ENCODE peak calls at places on chromosomes 13 and 19, in six cellular contexts. One of them, this sample, is unnamed.

GRCh38 chr13:73781384-73781783 is 352.8 kb downstream of the KLF12 start:
- DNase-seq in endothelial cell of umbilical vein: no peak
- DNase-seq in psoas muscle: no peak
- DNase-seq in heart right ventricle: no peak
- DNase-seq in PC-3: no peak
- DNase-seq in stomach: no peak
- DNase-seq in this sample: no peak

GRCh38 chr19:5988520-5989387 is 10.8 kb upstream of the RANBP3 start:
- DNase-seq in endothelial cell of umbilical vein: no peak
- DNase-seq in psoas muscle: no peak
- DNase-seq in heart right ventricle: no peak
- DNase-seq in PC-3: peak; percentile 34
- DNase-seq in stomach: no peak
- DNase-seq in this sample: no peak

GRCh38 chr13:31965361-31966066 is 66.1 kb upstream of the FRY start:
- DNase-seq in endothelial cell of umbilical vein: peak; percentile 54
- DNase-seq in psoas muscle: no peak
- DNase-seq in heart right ventricle: no peak
- DNase-seq in PC-3: no peak
- DNase-seq in stomach: no peak
- DNase-seq in this sample: peak; percentile 46

GRCh38 chr19:31675187-31675913 is 326.1 kb upstream of the TSHZ3 start:
- DNase-seq in endothelial cell of umbilical vein: no peak
- DNase-seq in psoas muscle: no peak
- DNase-seq in heart right ventricle: no peak
- DNase-seq in PC-3: peak; percentile 1
- DNase-seq in stomach: no peak
- DNase-seq in this sample: no peak

GRCh38 chr19:55088543-55089265 is 13.0 kb downstream of the EPS8L1 start:
- DNase-seq in endothelial cell of umbilical vein: peak; percentile 70
- DNase-seq in psoas muscle: peak; percentile 89
- DNase-seq in heart right ventricle: peak; percentile 77
- DNase-seq in PC-3: peak; percentile 92
- DNase-seq in stomach: peak; percentile 81
- DNase-seq in this sample: peak; percentile 71

GRCh38 chr13:20525601-20526544 is at the start of gene CRYL1:
- DNase-seq in endothelial cell of umbilical vein: peak; percentile 73
- DNase-seq in psoas muscle: peak; percentile 88
- DNase-seq in heart right ventricle: peak; percentile 73
- DNase-seq in PC-3: peak; percentile 83
- DNase-seq in stomach: peak; percentile 82
- DNase-seq in this sample: peak; percentile 71

GRCh38 chr13:64540468-64540867 is 2689.7 kb downstream of the PCDH9 start:
- DNase-seq in endothelial cell of umbilical vein: no peak
- DNase-seq in psoas muscle: no peak
- DNase-seq in heart right ventricle: no peak
- DNase-seq in PC-3: no peak
- DNase-seq in stomach: no peak
- DNase-seq in this sample: no peak

GRCh38 chr19:30669329-30670010 is 297.3 kb downstream of the ZNF536 start:
- DNase-seq in endothelial cell of umbilical vein: peak; percentile 29
- DNase-seq in psoas muscle: peak; percentile 75
- DNase-seq in heart right ventricle: peak; percentile 56
- DNase-seq in PC-3: peak; percentile 39
- DNase-seq in stomach: peak; percentile 63
- DNase-seq in this sample: peak; percentile 77

GRCh38 chr13:31927219-31927653 is 104.3 kb upstream of the FRY start:
- DNase-seq in endothelial cell of umbilical vein: no peak
- DNase-seq in psoas muscle: no peak
- DNase-seq in heart right ventricle: no peak
- DNase-seq in PC-3: no peak
- DNase-seq in stomach: peak; percentile 40
- DNase-seq in this sample: peak; percentile 40

GRCh38 chr13:33179463-33179862 is 106.1 kb downstream of the STARD13 start:
- DNase-seq in endothelial cell of umbilical vein: no peak
- DNase-seq in psoas muscle: no peak
- DNase-seq in heart right ventricle: no peak
- DNase-seq in PC-3: no peak
- DNase-seq in stomach: no peak
- DNase-seq in this sample: no peak

GRCh38 chr13:90427322-90428272 is 919.9 kb upstream of the MIR17HG start:
- DNase-seq in endothelial cell of umbilical vein: no peak
- DNase-seq in psoas muscle: no peak
- DNase-seq in heart right ventricle: no peak
- DNase-seq in PC-3: no peak
- DNase-seq in stomach: no peak
- DNase-seq in this sample: no peak

GRCh38 chr19:40274585-40275544 is 10.3 kb downstream of the AKT2 start:
- DNase-seq in endothelial cell of umbilical vein: no peak
- DNase-seq in psoas muscle: no peak
- DNase-seq in heart right ventricle: no peak
- DNase-seq in PC-3: no peak
- DNase-seq in stomach: no peak
- DNase-seq in this sample: no peak

GRCh38 chr19:56476671-56477428 is at the start of gene ZNF667:
- DNase-seq in endothelial cell of umbilical vein: peak; percentile 3
- DNase-seq in psoas muscle: no peak
- DNase-seq in heart right ventricle: peak; percentile 13
- DNase-seq in PC-3: peak; percentile 46
- DNase-seq in stomach: no peak
- DNase-seq in this sample: peak; percentile 23

GRCh38 chr13:65217459-65217858 is 2012.7 kb downstream of the PCDH9 start:
- DNase-seq in endothelial cell of umbilical vein: no peak
- DNase-seq in psoas muscle: no peak
- DNase-seq in heart right ventricle: no peak
- DNase-seq in PC-3: no peak
- DNase-seq in stomach: no peak
- DNase-seq in this sample: no peak

GRCh38 chr19:43439183-43440063 is 24.7 kb downstream of the TEX101 start:
- DNase-seq in endothelial cell of umbilical vein: no peak
- DNase-seq in psoas muscle: no peak
- DNase-seq in heart right ventricle: peak; percentile 10
- DNase-seq in PC-3: peak; percentile 90
- DNase-seq in stomach: no peak
- DNase-seq in this sample: no peak

GRCh38 chr13:92989301-92989700 is 237.3 kb upstream of the GPC6 start:
- DNase-seq in endothelial cell of umbilical vein: no peak
- DNase-seq in psoas muscle: no peak
- DNase-seq in heart right ventricle: no peak
- DNase-seq in PC-3: no peak
- DNase-seq in stomach: no peak
- DNase-seq in this sample: no peak

GRCh38 chr19:56508282-56508778 is 675 bp downstream of the ZNF471 start:
- DNase-seq in endothelial cell of umbilical vein: no peak
- DNase-seq in psoas muscle: peak; percentile 39
- DNase-seq in heart right ventricle: no peak
- DNase-seq in PC-3: no peak
- DNase-seq in stomach: no peak
- DNase-seq in this sample: no peak

GRCh38 chr19:42175952-42176648 is 41.4 kb downstream of the DEDD2 start:
- DNase-seq in endothelial cell of umbilical vein: peak; percentile 12
- DNase-seq in psoas muscle: no peak
- DNase-seq in heart right ventricle: no peak
- DNase-seq in PC-3: peak; percentile 19
- DNase-seq in stomach: no peak
- DNase-seq in this sample: no peak

GRCh38 chr13:113804703-113805430 is 45.8 kb downstream of the TMEM255B start:
- DNase-seq in endothelial cell of umbilical vein: no peak
- DNase-seq in psoas muscle: peak; percentile 40
- DNase-seq in heart right ventricle: no peak
- DNase-seq in PC-3: no peak
- DNase-seq in stomach: no peak
- DNase-seq in this sample: no peak

DNA sequence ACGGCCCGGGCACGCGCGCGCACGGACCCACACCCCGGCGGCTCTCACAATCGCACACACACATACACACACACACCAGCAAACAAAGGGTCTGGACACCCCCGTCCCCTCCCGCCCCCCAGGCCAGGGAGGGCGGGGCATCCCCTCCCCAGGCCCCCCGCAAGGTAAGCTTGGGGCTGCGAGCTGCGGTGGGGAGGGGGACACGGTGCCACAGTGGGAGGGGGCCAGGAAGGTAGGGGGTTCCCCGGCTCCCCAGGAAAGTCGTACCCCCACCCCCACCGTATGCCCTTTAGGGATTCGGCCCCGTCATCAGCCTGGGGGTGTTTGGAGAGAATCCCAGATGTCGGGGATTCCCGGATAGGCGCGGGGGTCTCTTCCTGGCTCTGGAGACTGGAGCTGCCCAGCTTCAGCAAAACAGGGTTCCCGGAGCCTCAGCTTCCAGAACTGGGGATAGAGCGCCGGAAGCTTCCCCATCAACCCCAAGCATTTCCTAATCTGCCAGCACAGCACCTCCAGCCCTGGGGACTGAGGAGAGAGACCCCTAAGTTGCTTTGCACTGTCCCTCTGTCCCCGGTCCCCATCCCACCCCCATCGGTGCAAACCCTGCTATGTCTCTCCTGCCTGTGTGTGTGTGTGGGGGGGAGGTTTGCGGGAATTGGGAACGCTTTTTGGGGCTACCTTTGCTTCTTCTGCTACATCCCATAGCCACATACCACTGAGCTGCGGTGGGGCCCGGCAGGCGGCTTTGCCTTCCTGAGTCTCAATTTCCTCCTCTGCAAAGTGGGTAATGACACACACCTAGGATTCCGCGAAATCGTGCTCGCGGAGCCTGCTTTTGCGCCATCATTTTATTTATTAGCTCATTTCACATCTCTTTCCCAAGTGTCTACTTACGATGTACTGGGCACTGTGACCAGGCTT is 1.8 kb upstream of the CDC37 start:
- DNase-seq in endothelial cell of umbilical vein: no peak
- DNase-seq in psoas muscle: no peak
- DNase-seq in heart right ventricle: no peak
- DNase-seq in PC-3: no peak
- DNase-seq in stomach: no peak
- DNase-seq in this sample: no peak
- H3K4me1 ChIP-seq in endothelial cell of umbilical vein: peaks cover 15% of the 10 kb centered on the region
- H3K4me1 ChIP-seq in psoas muscle: peaks cover 30% of the 10 kb centered on the region
- H3K4me1 ChIP-seq in heart right ventricle: peaks cover 47% of the 10 kb centered on the region
- H3K4me1 ChIP-seq in PC-3: peaks cover 21% of the 10 kb centered on the region
- H3K4me1 ChIP-seq in stomach: peaks cover 32% of the 10 kb centered on the region
- H3K4me1 ChIP-seq in this sample: peaks cover 40% of the 10 kb centered on the region

DNA sequence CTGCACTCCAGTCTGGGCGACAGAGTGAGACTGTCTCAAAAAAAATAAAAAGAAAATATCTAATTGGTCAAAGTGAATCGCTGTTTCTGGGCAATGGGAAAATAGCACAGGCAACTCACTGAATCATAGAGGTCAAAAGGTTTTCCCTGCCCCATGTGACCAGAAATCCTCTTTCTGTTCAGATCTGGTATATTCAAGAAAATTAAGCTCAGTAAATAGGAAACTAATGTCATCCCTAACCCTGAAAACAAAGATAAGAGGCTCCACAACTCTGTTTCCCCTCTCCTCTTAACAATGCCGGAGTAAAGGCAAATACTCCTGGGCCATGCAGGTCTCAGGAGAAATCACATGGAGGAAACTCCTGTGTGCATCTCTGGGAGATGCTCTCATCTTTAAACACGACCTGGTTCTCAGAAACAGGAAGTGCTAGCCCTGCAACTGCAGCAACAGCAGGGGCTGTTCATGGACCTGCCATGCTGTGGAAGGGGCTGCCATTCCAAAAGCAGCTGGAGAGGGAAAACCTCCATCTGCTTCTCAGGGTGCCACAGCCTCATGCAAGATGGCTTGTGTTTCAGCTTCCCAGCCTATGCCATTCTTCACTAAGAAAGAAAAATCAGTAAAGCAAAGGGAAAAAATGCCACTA is 47.5 kb upstream of the SLC7A9 start:
- DNase-seq in endothelial cell of umbilical vein: peak; percentile 65
- DNase-seq in psoas muscle: no peak
- DNase-seq in heart right ventricle: no peak
- DNase-seq in PC-3: no peak
- DNase-seq in stomach: no peak
- DNase-seq in this sample: no peak
- H3K36me3 ChIP-seq in endothelial cell of umbilical vein: peaks cover 11% of the 10 kb centered on the region
- H3K36me3 ChIP-seq in psoas muscle: peaks cover 35% of the 10 kb centered on the region
- H3K36me3 ChIP-seq in heart right ventricle: peaks cover 90% of the 10 kb centered on the region
- H3K36me3 ChIP-seq in PC-3: no peaks in the 10 kb centered on the region
- H3K36me3 ChIP-seq in stomach: peaks cover 13% of the 10 kb centered on the region
- H3K36me3 ChIP-seq in this sample: no peaks in the 10 kb centered on the region

GRCh38 chr13:79402074-79402635 is 3.9 kb downstream of the RBM26 start:
- DNase-seq in endothelial cell of umbilical vein: peak; percentile 7
- DNase-seq in psoas muscle: no peak
- DNase-seq in heart right ventricle: no peak
- DNase-seq in PC-3: no peak
- DNase-seq in stomach: no peak
- DNase-seq in this sample: no peak
- H3K4me1 ChIP-seq in endothelial cell of umbilical vein: peaks cover 43% of the 10 kb centered on the region
- H3K4me1 ChIP-seq in psoas muscle: peaks cover 60% of the 10 kb centered on the region
- H3K4me1 ChIP-seq in heart right ventricle: peaks cover 57% of the 10 kb centered on the region
- H3K4me1 ChIP-seq in PC-3: peaks cover 26% of the 10 kb centered on the region
- H3K4me1 ChIP-seq in stomach: peaks cover 37% of the 10 kb centered on the region
- H3K4me1 ChIP-seq in this sample: peaks cover 50% of the 10 kb centered on the region

DNA sequence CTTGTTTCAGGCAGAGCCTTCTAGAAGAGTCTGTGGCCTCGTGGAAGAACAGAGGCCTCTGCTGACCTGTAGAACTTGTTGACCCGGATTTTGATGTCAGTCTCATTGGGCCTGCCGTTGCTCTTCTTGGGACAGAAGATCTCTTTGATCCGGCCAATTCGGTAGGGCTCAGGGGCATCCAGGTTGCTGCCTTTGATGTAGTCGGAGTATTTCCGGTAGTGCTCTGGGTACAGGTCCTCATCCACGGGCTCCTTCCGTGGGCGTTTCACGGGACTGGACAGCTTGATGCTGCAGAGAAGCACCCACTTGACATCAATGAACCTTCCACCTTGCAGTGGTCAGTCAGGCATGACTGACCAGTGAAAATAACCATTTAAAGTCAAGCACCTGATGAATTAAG is 24.0 kb upstream of the EIF3G start:
- DNase-seq in endothelial cell of umbilical vein: no peak
- DNase-seq in psoas muscle: no peak
- DNase-seq in heart right ventricle: no peak
- DNase-seq in PC-3: no peak
- DNase-seq in stomach: no peak
- DNase-seq in this sample: no peak
- H3K36me3 ChIP-seq in endothelial cell of umbilical vein: peaks cover 54% of the 10 kb centered on the region
- H3K36me3 ChIP-seq in psoas muscle: peaks cover 90% of the 10 kb centered on the region
- H3K36me3 ChIP-seq in heart right ventricle: peaks cover 100% of the 10 kb centered on the region
- H3K36me3 ChIP-seq in PC-3: peaks cover 81% of the 10 kb centered on the region
- H3K36me3 ChIP-seq in stomach: peaks cover 80% of the 10 kb centered on the region
- H3K36me3 ChIP-seq in this sample: no peaks in the 10 kb centered on the region

DNA sequence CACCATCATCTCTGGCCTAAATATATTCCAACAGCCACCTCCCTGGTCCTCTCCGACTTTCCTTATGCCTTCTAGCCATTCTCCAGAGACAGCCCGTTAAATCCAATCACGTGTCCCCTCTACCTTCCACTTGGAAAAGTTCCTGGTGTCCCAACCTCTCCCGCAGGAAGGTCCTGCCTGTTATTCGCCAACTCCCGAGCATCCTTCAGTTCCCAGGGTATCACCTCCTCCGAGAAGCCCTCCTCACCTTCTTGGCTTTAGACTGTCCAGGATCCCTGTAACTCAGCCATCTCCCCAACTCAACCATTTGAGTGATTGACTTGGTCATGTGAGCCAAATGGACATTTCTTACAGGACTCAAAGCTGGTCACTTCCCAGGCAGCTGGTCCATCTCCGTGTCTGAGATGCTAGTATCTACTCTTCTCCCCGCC is 28.1 kb upstream of the NANOS3 start:
- DNase-seq in endothelial cell of umbilical vein: no peak
- DNase-seq in psoas muscle: no peak
- DNase-seq in heart right ventricle: no peak
- DNase-seq in PC-3: peak; percentile 25
- DNase-seq in stomach: no peak
- DNase-seq in this sample: no peak
- H3K4me1 ChIP-seq in endothelial cell of umbilical vein: peaks cover 39% of the 10 kb centered on the region
- H3K4me1 ChIP-seq in psoas muscle: peaks cover 52% of the 10 kb centered on the region
- H3K4me1 ChIP-seq in heart right ventricle: peaks cover 40% of the 10 kb centered on the region
- H3K4me1 ChIP-seq in PC-3: peaks cover 78% of the 10 kb centered on the region
- H3K4me1 ChIP-seq in stomach: peaks cover 42% of the 10 kb centered on the region
- H3K4me1 ChIP-seq in this sample: peaks cover 59% of the 10 kb centered on the region